ENCODE peak calls at places on chromosomes 11 and 22, in five cellular contexts. One of them, this sample, is unnamed.

GRCh38 chr11:230431-230830 is 5.7 kb downstream of the SIRT3 start:
- DNase-seq in cardiac fibroblast: no peak
- DNase-seq in IMR-90: no peak
- DNase-seq in AG10803: no peak
- DNase-seq in brain microvascular endothelial cell: no peak
- DNase-seq in this sample: no peak

GRCh38 chr11:105738972-105739574 is 129.2 kb downstream of the GRIA4 start:
- DNase-seq in cardiac fibroblast: no peak
- DNase-seq in IMR-90: no peak
- DNase-seq in AG10803: no peak
- DNase-seq in brain microvascular endothelial cell: no peak
- DNase-seq in this sample: no peak

GRCh38 chr11:80960331-80961095 is 1519.7 kb upstream of the TENM4 start:
- DNase-seq in cardiac fibroblast: no peak
- DNase-seq in IMR-90: no peak
- DNase-seq in AG10803: no peak
- DNase-seq in brain microvascular endothelial cell: no peak
- DNase-seq in this sample: no peak

GRCh38 chr22:22943521-22944267 is 56.1 kb downstream of the IGLL5 start:
- DNase-seq in cardiac fibroblast: no peak
- DNase-seq in IMR-90: no peak
- DNase-seq in AG10803: no peak
- DNase-seq in brain microvascular endothelial cell: no peak
- DNase-seq in this sample: no peak

GRCh38 chr22:46352276-46352675 is 16.8 kb downstream of the TRMU start:
- DNase-seq in cardiac fibroblast: no peak
- DNase-seq in IMR-90: no peak
- DNase-seq in AG10803: no peak
- DNase-seq in brain microvascular endothelial cell: no peak
- DNase-seq in this sample: no peak

GRCh38 chr22:40855960-40856512 is 403 bp downstream of the ST13 start:
- DNase-seq in cardiac fibroblast: peak
- DNase-seq in IMR-90: peak
- DNase-seq in AG10803: peak
- DNase-seq in brain microvascular endothelial cell: peak
- DNase-seq in this sample: peak

GRCh38 chr22:47232753-47233152 is 470.3 kb downstream of the TBC1D22A start:
- DNase-seq in cardiac fibroblast: no peak
- DNase-seq in IMR-90: no peak
- DNase-seq in AG10803: no peak
- DNase-seq in brain microvascular endothelial cell: no peak
- DNase-seq in this sample: no peak

GRCh38 chr11:119484741-119485605 is 62.0 kb upstream of the THY1 start:
- DNase-seq in cardiac fibroblast: no peak
- DNase-seq in IMR-90: no peak
- DNase-seq in AG10803: no peak
- DNase-seq in brain microvascular endothelial cell: no peak
- DNase-seq in this sample: no peak

GRCh38 chr11:13962562-13963168 is at the start of gene SPON1:
- DNase-seq in cardiac fibroblast: peak
- DNase-seq in IMR-90: peak
- DNase-seq in AG10803: no peak
- DNase-seq in brain microvascular endothelial cell: no peak
- DNase-seq in this sample: peak

GRCh38 chr11:2139691-2140337 is 625 bp upstream of the IGF2 start:
- DNase-seq in cardiac fibroblast: no peak
- DNase-seq in IMR-90: no peak
- DNase-seq in AG10803: no peak
- DNase-seq in brain microvascular endothelial cell: no peak
- DNase-seq in this sample: no peak
- H3K4me3 ChIP-seq in cardiac fibroblast: no peak
- H3K4me3 ChIP-seq in IMR-90: no peak
- H3K4me3 ChIP-seq in AG10803: no peak
- H3K4me3 ChIP-seq in brain microvascular endothelial cell: no peak
- H3K4me3 ChIP-seq in this sample: peak

GRCh38 chr22:28831140-28832072 is 31.0 kb upstream of the XBP1 start:
- DNase-seq in cardiac fibroblast: no peak
- DNase-seq in IMR-90: no peak
- DNase-seq in AG10803: no peak
- DNase-seq in brain microvascular endothelial cell: no peak
- DNase-seq in this sample: no peak
- TF ChIP-seq CTCF in cardiac fibroblast: no peak
- TF ChIP-seq CTCF in IMR-90: no peak
- TF ChIP-seq CTCF in AG10803: no peak
- TF ChIP-seq CTCF in brain microvascular endothelial cell: no peak
- TF ChIP-seq CTCF in this sample: no peak

GRCh38 chr22:30308518-30309230 is 18.1 kb downstream of the TBC1D10A start:
- DNase-seq in cardiac fibroblast: no peak
- DNase-seq in IMR-90: peak
- DNase-seq in AG10803: peak
- DNase-seq in brain microvascular endothelial cell: no peak
- DNase-seq in this sample: peak

GRCh38 chr22:30305906-30306628 is 16.8 kb upstream of the CASTOR1 start:
- DNase-seq in cardiac fibroblast: no peak
- DNase-seq in IMR-90: no peak
- DNase-seq in AG10803: no peak
- DNase-seq in brain microvascular endothelial cell: no peak
- DNase-seq in this sample: peak

GRCh38 chr22:30308096-30308495 is 18.6 kb downstream of the TBC1D10A start:
- DNase-seq in cardiac fibroblast: no peak
- DNase-seq in IMR-90: no peak
- DNase-seq in AG10803: no peak
- DNase-seq in brain microvascular endothelial cell: no peak
- DNase-seq in this sample: no peak

GRCh38 chr22:30306629-30307016 is 17.3 kb upstream of the CASTOR1 start:
- DNase-seq in cardiac fibroblast: no peak
- DNase-seq in IMR-90: no peak
- DNase-seq in AG10803: no peak
- DNase-seq in brain microvascular endothelial cell: no peak
- DNase-seq in this sample: no peak

GRCh38 chr22:30307026-30307574 is 17.8 kb upstream of the CASTOR1 start:
- DNase-seq in cardiac fibroblast: no peak
- DNase-seq in IMR-90: no peak
- DNase-seq in AG10803: no peak
- DNase-seq in brain microvascular endothelial cell: no peak
- DNase-seq in this sample: no peak
- H3K4me3 ChIP-seq in cardiac fibroblast: no peak
- H3K4me3 ChIP-seq in IMR-90: no peak
- H3K4me3 ChIP-seq in AG10803: no peak
- H3K4me3 ChIP-seq in brain microvascular endothelial cell: no peak
- H3K4me3 ChIP-seq in this sample: no peak

DNA sequence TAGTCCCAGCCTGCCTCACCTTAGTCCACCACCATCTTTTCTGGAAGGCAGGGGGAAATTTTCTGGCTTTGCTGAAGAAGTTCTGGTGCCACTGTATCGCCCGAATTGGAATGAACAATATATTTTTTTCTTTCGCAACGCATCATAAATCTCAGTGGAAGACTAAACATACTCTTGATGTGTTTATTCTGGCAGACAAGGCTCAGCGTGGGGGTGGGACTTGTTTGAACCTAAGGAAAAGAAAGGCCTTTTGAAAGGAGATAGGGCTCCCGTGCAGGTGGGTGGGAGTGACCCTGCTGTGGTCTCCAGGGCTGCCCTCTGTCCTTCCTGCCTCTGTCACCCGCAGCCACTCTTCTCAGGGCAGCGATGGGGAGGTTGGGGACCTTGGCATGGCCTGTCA is 42.5 kb downstream of the CD82 start:
- DNase-seq in cardiac fibroblast: no peak
- DNase-seq in IMR-90: peak
- DNase-seq in AG10803: no peak
- DNase-seq in brain microvascular endothelial cell: peak
- DNase-seq in this sample: peak
- TF ChIP-seq CTCF in cardiac fibroblast: no peak
- TF ChIP-seq CTCF in IMR-90: no peak
- TF ChIP-seq CTCF in AG10803: no peak
- TF ChIP-seq CTCF in brain microvascular endothelial cell: no peak
- TF ChIP-seq CTCF in this sample: no peak

GRCh38 chr11:62062223-62062861 is 61.5 kb upstream of the INCENP start:
- DNase-seq in cardiac fibroblast: no peak
- DNase-seq in IMR-90: no peak
- DNase-seq in AG10803: no peak
- DNase-seq in brain microvascular endothelial cell: no peak
- DNase-seq in this sample: no peak
- H3K4me3 ChIP-seq in cardiac fibroblast: no peak
- H3K4me3 ChIP-seq in IMR-90: no peak
- H3K4me3 ChIP-seq in AG10803: no peak
- H3K4me3 ChIP-seq in brain microvascular endothelial cell: no peak
- H3K4me3 ChIP-seq in this sample: no peak

DNA sequence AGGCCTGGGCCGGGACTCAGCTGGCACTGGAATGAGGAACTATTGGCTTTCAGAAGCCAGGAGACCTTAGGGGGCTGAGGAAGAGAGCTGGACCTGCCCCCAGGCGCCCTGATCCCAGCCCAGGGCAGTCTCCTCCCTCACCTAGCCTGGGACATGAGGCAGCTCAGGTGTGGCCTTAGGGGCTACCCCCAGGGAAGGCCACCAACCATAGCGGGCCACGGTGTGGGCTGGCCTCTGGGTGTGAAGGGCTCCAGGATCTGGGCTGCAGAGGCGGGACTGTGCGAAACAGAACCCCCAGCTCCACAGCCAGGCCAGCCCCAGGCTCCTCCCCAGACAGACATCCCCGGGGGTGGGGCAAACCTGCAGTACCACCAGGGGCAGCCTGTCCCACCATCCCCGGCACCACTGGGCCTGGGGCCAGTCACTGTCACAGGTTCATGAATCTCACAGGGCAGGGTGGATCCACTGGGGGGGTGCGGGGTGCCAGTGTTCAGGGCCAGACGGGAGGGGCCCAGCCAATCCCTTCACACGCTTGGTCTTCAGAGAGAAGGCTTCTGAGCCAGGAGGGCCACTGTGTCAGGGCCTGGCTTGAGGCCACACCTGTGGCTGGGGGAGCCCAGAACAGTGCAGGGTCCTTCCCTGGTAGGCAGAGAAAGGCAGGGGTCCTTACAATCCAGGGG is 3.5 kb downstream of the PLXNB2 start:
- DNase-seq in cardiac fibroblast: no peak
- DNase-seq in IMR-90: no peak
- DNase-seq in AG10803: no peak
- DNase-seq in brain microvascular endothelial cell: no peak
- DNase-seq in this sample: no peak
- TF ChIP-seq CTCF in cardiac fibroblast: peak
- TF ChIP-seq CTCF in IMR-90: no peak
- TF ChIP-seq CTCF in AG10803: no peak
- TF ChIP-seq CTCF in brain microvascular endothelial cell: peak
- TF ChIP-seq CTCF in this sample: peak

GRCh38 chr11:102287963-102288744 is 29.1 kb upstream of the BIRC3 start:
- DNase-seq in cardiac fibroblast: peak
- DNase-seq in IMR-90: peak
- DNase-seq in AG10803: peak
- DNase-seq in brain microvascular endothelial cell: peak
- DNase-seq in this sample: peak
- H3K4me3 ChIP-seq in cardiac fibroblast: no peak
- H3K4me3 ChIP-seq in IMR-90: no peak
- H3K4me3 ChIP-seq in AG10803: peak
- H3K4me3 ChIP-seq in brain microvascular endothelial cell: peak
- H3K4me3 ChIP-seq in this sample: peak

This sample was measured in fibroblast of villous mesenchyme.